ENCODE peak calls at places on chromosome 20, in eight cellular contexts. B, R, K, F, P, X, T and A are unnamed samples.

GRCh38 chr20:51767867-51768758 is at the start of gene ATP9A:
- DNase-seq in B (peak), R (no peak), K (peak), F (no peak), P (peak), X (peak), T (no peak), A (no peak)

GRCh38 chr20:37992802-37993538 is 40.3 kb downstream of the TTI1 start:
- DNase-seq in B (no peak), R (no peak), K (peak), F (peak), P (no peak), X (peak), T (peak), A (no peak)

GRCh38 chr20:46797201-46797600 is 87.8 kb downstream of the SLC2A10 start:
- DNase-seq in B (no peak), R (no peak), K (no peak), F (no peak), P (no peak), X (no peak), T (no peak), A (no peak)

GRCh38 chr20:60013296-60014142 is 55.3 kb downstream of the CDH26 start:
- DNase-seq in B (no peak), R (no peak), K (no peak), F (no peak), P (no peak), X (no peak), T (no peak), A (no peak)

GRCh38 chr20:46348972-46349741 is 40.9 kb upstream of the CDH22 start:
- DNase-seq in B (peak), R (no peak), K (peak), F (peak), P (no peak), X (peak), T (peak), A (peak)

GRCh38 chr20:36183155-36183944 is 28.8 kb downstream of the EPB41L1 start:
- DNase-seq in B (no peak), R (no peak), K (no peak), F (no peak), P (no peak), X (no peak), T (no peak), A (no peak)

GRCh38 chr20:40433341-40433861 is 255.6 kb downstream of the MAFB start:
- DNase-seq in B (no peak), R (no peak), K (no peak), F (no peak), P (no peak), X (no peak), T (no peak), A (no peak)

GRCh38 chr20:57319584-57319983 is 10.0 kb upstream of the SPO11 start:
- DNase-seq in B (no peak), R (no peak), K (no peak), F (no peak), P (no peak), X (no peak), T (no peak), A (no peak)

GRCh38 chr20:62219992-62220665 is at the start of gene HRH3:
- DNase-seq in B (peak), R (no peak), K (peak), F (peak), P (no peak), X (no peak), T (no peak), A (peak)

GRCh38 chr20:24995741-24996448 is 3.3 kb upstream of the APMAP start:
- DNase-seq in B (no peak), R (no peak), K (no peak), F (no peak), P (no peak), X (peak), T (no peak), A (no peak)

GRCh38 chr20:62740286-62741141 is 31.9 kb downstream of the NTSR1 start:
- DNase-seq in B (no peak), R (no peak), K (no peak), F (peak), P (no peak), X (peak), T (no peak), A (peak)

GRCh38 chr20:50335866-50336265 is 145.2 kb downstream of the CEBPB start:
- DNase-seq in B (no peak), R (no peak), K (no peak), F (no peak), P (no peak), X (no peak), T (no peak), A (no peak)

GRCh38 chr20:38747495-38748096 is 664 bp upstream of the ACTR5 start:
- DNase-seq in B (no peak), R (no peak), K (peak), F (no peak), P (no peak), X (no peak), T (no peak), A (no peak)

GRCh38 chr20:62991196-62991807 is 15.5 kb downstream of the BHLHE23 start:
- DNase-seq in B (no peak), R (no peak), K (no peak), F (no peak), P (no peak), X (no peak), T (no peak), A (no peak)

GRCh38 chr20:32972181-32973076 is 31.8 kb downstream of the SUN5 start:
- DNase-seq in B (no peak), R (no peak), K (no peak), F (peak), P (no peak), X (no peak), T (no peak), A (peak)

GRCh38 chr20:54194724-54195438 is 13.0 kb upstream of the PFDN4 start:
- DNase-seq in B (no peak), R (no peak), K (no peak), F (no peak), P (no peak), X (peak), T (no peak), A (no peak)

GRCh38 chr20:62837790-62838458 is 21.1 kb downstream of the COL9A3 start:
- DNase-seq in B (no peak), R (no peak), K (no peak), F (no peak), P (no peak), X (no peak), T (peak), A (no peak)

GRCh38 chr20:60761056-60761455 is 491.0 kb upstream of the CDH4 start:
- DNase-seq in B (no peak), R (no peak), K (no peak), F (no peak), P (no peak), X (no peak), T (no peak), A (no peak)

GRCh38 chr20:46557231-46557956 is 6.9 kb upstream of the OCSTAMP start:
- DNase-seq in B (no peak), R (no peak), K (no peak), F (no peak), P (no peak), X (no peak), T (no peak), A (no peak)

GRCh38 chr20:20292472-20292871 is 75.4 kb upstream of the INSM1 start:
- DNase-seq in B (no peak), R (no peak), K (no peak), F (no peak), P (no peak), X (no peak), T (no peak), A (no peak)

GRCh38 chr20:44264287-44264686 is 17.2 kb downstream of the GDAP1L1 start:
- DNase-seq in B (no peak), R (no peak), K (peak), F (no peak), P (no peak), X (no peak), T (no peak), A (no peak)

GRCh38 chr20:16283978-16284377 is 289.3 kb downstream of the KIF16B start:
- DNase-seq in B (no peak), R (no peak), K (no peak), F (no peak), P (no peak), X (no peak), T (no peak), A (no peak)

GRCh38 chr20:51095755-51096509 is 73.0 kb upstream of the KCNG1 start:
- DNase-seq in B (peak), R (peak), K (no peak), F (no peak), P (no peak), X (no peak), T (peak), A (no peak)

GRCh38 chr20:47708140-47708807 is 77.0 kb downstream of the SULF2 start:
- DNase-seq in B (no peak), R (no peak), K (no peak), F (no peak), P (no peak), X (no peak), T (no peak), A (no peak)

GRCh38 chr20:58081842-58082241 is 146.6 kb downstream of the ANKRD60 start:
- DNase-seq in B (no peak), R (no peak), K (no peak), F (no peak), P (no peak), X (peak), T (no peak), A (no peak)

GRCh38 chr20:17491041-17491440 is 40.1 kb downstream of the BFSP1 start:
- DNase-seq in B (no peak), R (no peak), K (no peak), F (no peak), P (no peak), X (no peak), T (no peak), A (no peak)

GRCh38 chr20:36606171-36607116 is 865 bp downstream of the RAB5IF start:
- DNase-seq in B (no peak), R (no peak), K (no peak), F (no peak), P (no peak), X (no peak), T (no peak), A (no peak)

GRCh38 chr20:40945754-40946451 is 82.7 kb upstream of the TOP1 start:
- DNase-seq in B (peak), R (no peak), K (peak), F (no peak), P (no peak), X (peak), T (peak), A (no peak)